ENCODE peak calls at places on chromosomes 12 and 14, in nine cellular contexts. X is heart right ventricle; R is left ventricle myocardium inferior; Y is BJ; F is pancreas; H is HCT116; L is endodermal cell; C is PC-3; K is CD8-positive, alpha-beta T cell. D is an unnamed sample.

GRCh38 chr14:22980672-22981089 is 1.7 kb downstream of the AJUBA start:
- DNase-seq in C (peak; percentile 78), F (peak; percentile 57), L (peak; percentile 88), Y (no peak), K (peak; percentile 25), R (peak; percentile 29), H (no peak), X (peak; percentile 34), D (peak; percentile 73)

GRCh38 chr14:105064721-105065143 is 498 bp downstream of the GPR132 start:
- DNase-seq in H (no peak), K (peak; percentile 51), L (peak; percentile 71), R (no peak), C (peak; percentile 13), F (no peak), X (no peak), Y (no peak), D (peak; percentile 68)

GRCh38 chr14:27026097-27026496 is 428.3 kb upstream of the NOVA1 start:
- DNase-seq in R (no peak), H (no peak), C (no peak), F (no peak), X (no peak), Y (no peak), K (no peak), L (no peak), D (no peak)

GRCh38 chr12:63792333-63792732 is 12.6 kb downstream of the RXYLT1 start:
- DNase-seq in F (no peak), X (no peak), K (no peak), C (no peak), Y (no peak), L (no peak), H (no peak), R (no peak), D (no peak)

GRCh38 chr12:62730649-62731377 is 204.1 kb downstream of the PPM1H start:
- DNase-seq in F (no peak), C (peak; percentile 38), X (no peak), R (no peak), K (no peak), H (no peak), Y (no peak), L (no peak), D (no peak)

GRCh38 chr14:41916313-41916712 is 309.6 kb downstream of the LRFN5 start:
- DNase-seq in K (no peak), C (no peak), F (no peak), Y (no peak), R (no peak), L (no peak), X (no peak), H (no peak), D (no peak)

GRCh38 chr14:89419973-89420482 is 3.0 kb upstream of the FOXN3 start:
- DNase-seq in F (no peak), Y (no peak), L (no peak), X (no peak), K (no peak), C (no peak), R (no peak), H (no peak), D (no peak)

GRCh38 chr12:5907812-5908211 is 37.2 kb downstream of the ANO2 start:
- DNase-seq in R (no peak), K (no peak), X (no peak), L (peak; percentile 43), H (no peak), F (no peak), C (no peak), Y (no peak), D (peak; percentile 29)

GRCh38 chr12:42588308-42588836 is 1.2 kb downstream of the PRICKLE1 start:
- DNase-seq in X (no peak), F (no peak), Y (no peak), L (no peak), K (no peak), C (peak; percentile 33), H (no peak), R (no peak), D (no peak)

GRCh38 chr12:132391326-132392041 is 62.1 kb upstream of the GALNT9 start:
- DNase-seq in L (no peak), H (no peak), R (no peak), F (no peak), X (no peak), C (no peak), K (no peak), Y (no peak), D (no peak)

GRCh38 chr12:132393991-132394949 is 64.9 kb upstream of the GALNT9 start:
- DNase-seq in C (peak; percentile 39), K (no peak), H (no peak), X (no peak), L (no peak), F (no peak), R (no peak), Y (no peak), D (no peak)

GRCh38 chr12:132393245-132393795 is 63.9 kb upstream of the GALNT9 start:
- DNase-seq in K (no peak), Y (no peak), C (peak; percentile 74), R (no peak), H (peak; percentile 45), L (no peak), F (no peak), X (no peak), D (peak; percentile 54)

GRCh38 chr12:132390287-132391076 is 61.1 kb upstream of the GALNT9 start:
- DNase-seq in X (no peak), L (no peak), H (no peak), C (no peak), R (no peak), F (no peak), K (no peak), Y (no peak), D (peak; percentile 53)

GRCh38 chr12:132392389-132393244 is 63.2 kb upstream of the GALNT9 start:
- DNase-seq in C (no peak), Y (no peak), L (no peak), R (no peak), X (no peak), F (no peak), K (no peak), H (no peak), D (peak; percentile 40)
- TF ChIP-seq CTCF in C (no peak), Y (no peak), L (peak; percentile 33), R (no peak), X (no peak), F (no peak), K (no peak), H (no peak), D (no peak)

DNA sequence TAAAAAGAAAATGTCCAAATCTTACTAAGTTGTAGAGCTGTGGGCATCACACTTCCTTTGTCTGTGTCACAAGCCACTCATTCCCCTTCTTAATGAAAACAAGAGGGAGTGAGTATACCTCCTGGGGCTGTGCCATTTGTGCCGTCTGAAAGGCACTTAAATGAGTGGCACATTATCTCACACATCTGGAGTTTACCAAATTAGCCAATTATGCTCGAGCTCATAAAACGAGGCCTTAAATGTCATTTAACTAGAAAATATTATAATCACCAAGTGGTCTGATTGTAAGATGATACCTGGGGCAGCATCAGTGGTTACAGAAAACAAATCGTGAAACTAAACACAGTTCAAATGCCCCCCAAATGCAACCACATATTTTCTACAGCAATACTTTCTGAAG is 146.1 kb downstream of the PAX9 start:
- DNase-seq in H (no peak), C (no peak), R (no peak), L (no peak), Y (no peak), K (no peak), X (no peak), F (no peak), D (no peak)
- H3K36me3 ChIP-seq in H (no peaks in the 10 kb centered on the region), C (no peaks in the 10 kb centered on the region), R (no peaks in the 10 kb centered on the region), L (no peaks in the 10 kb centered on the region), Y (no peaks in the 10 kb centered on the region), K (no peaks in the 10 kb centered on the region), X (no peaks in the 10 kb centered on the region), F (no peaks in the 10 kb centered on the region), D (no peaks in the 10 kb centered on the region)

GRCh38 chr14:79745046-79745445 is 466.3 kb downstream of the DIO2 start:
- DNase-seq in F (no peak), C (no peak), H (no peak), Y (no peak), K (no peak), X (no peak), R (no peak), L (no peak), D (no peak)
- TF ChIP-seq CTCF in F (no peak), C (no peak), H (no peak), Y (no peak), K (no peak), X (no peak), R (no peak), L (no peak), D (no peak)

DNA sequence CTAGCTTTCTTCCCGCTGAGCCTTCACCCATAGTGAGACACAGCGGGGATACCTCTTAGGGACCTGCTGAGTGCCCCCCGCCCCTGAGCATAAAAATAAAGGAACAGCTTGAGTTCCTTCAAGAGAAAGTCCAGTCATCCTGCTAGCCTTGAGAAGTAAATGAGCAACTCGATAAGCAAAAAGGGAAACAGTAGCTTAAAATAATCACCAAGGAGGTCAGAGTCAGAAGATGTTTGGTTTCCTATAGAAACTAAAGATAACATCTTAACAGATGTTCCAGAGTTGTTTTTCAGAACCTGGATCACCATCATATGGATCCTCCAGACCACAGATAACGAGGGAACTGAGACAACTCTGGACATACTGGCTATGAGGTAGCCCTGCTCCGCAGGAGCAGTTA is 94.0 kb downstream of the BCAT1 start:
- DNase-seq in Y (no peak), H (no peak), R (no peak), K (no peak), L (no peak), X (no peak), C (no peak), F (no peak), D (no peak)
- H3K36me3 ChIP-seq in Y (no peaks in the 10 kb centered on the region), H (no peaks in the 10 kb centered on the region), R (no peaks in the 10 kb centered on the region), K (no peaks in the 10 kb centered on the region), L (peaks cover 49% of the 10 kb centered on the region), X (no peaks in the 10 kb centered on the region), C (no peaks in the 10 kb centered on the region), F (no peaks in the 10 kb centered on the region), D (no peaks in the 10 kb centered on the region)

GRCh38 chr12:48970702-48971334 is 717 bp downstream of the WNT10B start:
- DNase-seq in X (no peak), F (no peak), Y (no peak), C (no peak), R (no peak), L (peak; percentile 60), H (no peak), K (no peak), D (no peak)
- TF ChIP-seq CTCF in X (no peak), F (no peak), Y (no peak), C (no peak), R (no peak), L (no peak), H (no peak), K (no peak), D (no peak)

D was measured in tibial artery.